ENCODE peak calls at places on chromosomes 1 and 21, in five cellular contexts. W is activated naive CD4-positive, alpha-beta T cell treated with anti-CD3 and anti-CD28 coated beads, Interleukin-2, amount 10 ng/mL, durations not matched to agents 7 days and 5 days; M is tibial nerve; Z is heart left ventricle; D is nephron progenitor cell. U is an unnamed sample.

GRCh38 chr1:198829948-198830347 is 191.1 kb downstream of the PTPRC start:
- DNase-seq in W (no peak), M (no peak), Z (no peak), D (no peak), U (no peak)

GRCh38 chr1:156433032-156433431 is 64.0 kb downstream of the RHBG start:
- DNase-seq in W (no peak), M (no peak), Z (no peak), D (no peak), U (no peak)

GRCh38 chr1:106876384-106876783 is 180.1 kb upstream of the PRMT6 start:
- DNase-seq in W (no peak), M (no peak), Z (no peak), D (no peak), U (no peak)

GRCh38 chr1:17926906-17927305 is 171.8 kb downstream of the ACTL8 start:
- DNase-seq in W (no peak), M (no peak), Z (no peak), D (no peak), U (no peak)

GRCh38 chr1:93353286-93353685 is 7.6 kb downstream of the DR1 start:
- DNase-seq in W (no peak), M (no peak), Z (no peak), D (no peak), U (no peak)

GRCh38 chr1:53237638-53238037 is 680 bp downstream of the MAGOH start:
- DNase-seq in W (no peak), M (no peak), Z (no peak), D (no peak), U (no peak)

GRCh38 chr1:57839067-57839466 is 415.2 kb upstream of the DAB1 start:
- DNase-seq in W (no peak), M (no peak), Z (no peak), D (no peak), U (no peak)

GRCh38 chr1:196494766-196495165 is 113.5 kb downstream of the KCNT2 start:
- DNase-seq in W (no peak), M (no peak), Z (no peak), D (no peak), U (no peak)

GRCh38 chr1:7648761-7649384 is 122.2 kb upstream of the VAMP3 start:
- DNase-seq in W (no peak), M (peak), Z (peak), D (no peak), U (no peak)

GRCh38 chr1:109252893-109253802 is 3.8 kb downstream of the CELSR2 start:
- DNase-seq in W (no peak), M (no peak), Z (peak), D (peak), U (no peak)

GRCh38 chr1:155553349-155553748 is 9.3 kb downstream of the ASH1L start:
- DNase-seq in W (no peak), M (no peak), Z (no peak), D (no peak), U (no peak)

GRCh38 chr1:197180252-197180878 is 33.9 kb upstream of the ASPM start:
- DNase-seq in W (no peak), M (no peak), Z (no peak), D (no peak), U (peak)

GRCh38 chr1:40060351-40060750 is 19.8 kb downstream of the CAP1 start:
- DNase-seq in W (no peak), M (no peak), Z (no peak), D (no peak), U (no peak)

GRCh38 chr21:46545363-46545762 is 59.5 kb downstream of the S100B start:
- DNase-seq in W (no peak), M (no peak), Z (no peak), D (no peak), U (no peak)

GRCh38 chr1:208089971-208090755 is 154.0 kb downstream of the PLXNA2 start:
- DNase-seq in W (no peak), M (no peak), Z (peak), D (peak), U (no peak)

GRCh38 chr1:119737040-119737682 is 25.4 kb downstream of the PHGDH start:
- DNase-seq in W (no peak), M (no peak), Z (peak), D (no peak), U (no peak)

GRCh38 chr1:3652538-3653285 is 396 bp downstream of the TP73 start:
- DNase-seq in W (no peak), M (no peak), Z (no peak), D (peak), U (no peak)

GRCh38 chr1:32494196-32494595 is 29.3 kb downstream of the ZBTB8B start:
- DNase-seq in W (no peak), M (no peak), Z (no peak), D (no peak), U (no peak)

GRCh38 chr1:45356186-45356585 is 15.9 kb upstream of the MUTYH start:
- DNase-seq in W (no peak), M (no peak), Z (no peak), D (no peak), U (no peak)

GRCh38 chr1:64435000-64435399 is 34.9 kb upstream of the CACHD1 start:
- DNase-seq in W (no peak), M (no peak), Z (no peak), D (no peak), U (no peak)

GRCh38 chr1:16226495-16227179 is 10.3 kb downstream of the CPLANE2 start:
- DNase-seq in W (no peak), M (no peak), Z (peak), D (peak), U (no peak)